ENCODE peak calls at places on chromosomes 5 and 9, in six cellular contexts. I is CD4-positive, CD25-positive, alpha-beta regulatory T cell; J is HT-29; B is ACHN; Y is PC-3; Q is A172. G is an unnamed sample.

GRCh38 chr5:113081881-113082546 is 105.4 kb downstream of the DCP2 start:
- DNase-seq in I (no peak), J (no peak), B (peak), Y (peak), Q (peak), G (peak)

GRCh38 chr9:35073276-35073607 is 817 bp upstream of the VCP start:
- DNase-seq in I (no peak), J (no peak), B (no peak), Y (no peak), Q (no peak), G (no peak)

GRCh38 chr9:97575673-97576048 is 57.5 kb downstream of the TSTD2 start:
- DNase-seq in I (no peak), J (no peak), B (no peak), Y (no peak), Q (no peak), G (no peak)

GRCh38 chr9:124786881-124787573 is 10.1 kb downstream of the OLFML2A start:
- DNase-seq in I (no peak), J (no peak), B (no peak), Y (no peak), Q (no peak), G (no peak)

GRCh38 chr9:135814421-135814820 is 92.9 kb downstream of the CAMSAP1 start:
- DNase-seq in I (no peak), J (no peak), B (no peak), Y (no peak), Q (no peak), G (no peak)

GRCh38 chr5:109177227-109177626 is 232.5 kb downstream of the PJA2 start:
- DNase-seq in I (no peak), J (no peak), B (no peak), Y (no peak), Q (no peak), G (no peak)

GRCh38 chr5:56012281-56012963 is 17.7 kb upstream of the IL6ST start:
- DNase-seq in I (peak), J (no peak), B (no peak), Y (peak), Q (peak), G (peak)

GRCh38 chr5:132671000-132671399 is 2.8 kb upstream of the IL4 start:
- DNase-seq in I (no peak), J (no peak), B (no peak), Y (no peak), Q (no peak), G (no peak)

GRCh38 chr5:163505049-163505474 is 357 bp upstream of the MAT2B start:
- DNase-seq in I (no peak), J (no peak), B (no peak), Y (no peak), Q (no peak), G (no peak)

GRCh38 chr9:21294904-21295538 is 10.1 kb downstream of the IFNA5 start:
- DNase-seq in I (no peak), J (no peak), B (no peak), Y (no peak), Q (no peak), G (no peak)

G was measured in kidney tubule cell.